ENCODE peak calls at places on chromosomes 3 and 15, in four cellular contexts. T is sigmoid colon, F is esophagus muscularis mucosa, H is ovary. G is an unnamed sample.

GRCh38 chr3:146523536-146523935 is 20.9 kb downstream of the PLSCR1 start:
- DNase-seq in T (no peak), F (no peak), H (no peak), G (no peak)

GRCh38 chr3:111539351-111540331 is 2.4 kb upstream of the CD96 start:
- DNase-seq in T (no peak), F (no peak), H (peak; percentile 45), G (peak; percentile 63)

GRCh38 chr15:47505712-47506542 is 211.4 kb upstream of the SEMA6D start:
- DNase-seq in T (no peak), F (peak; percentile 72), H (no peak), G (no peak)

GRCh38 chr3:58471025-58471887 is 20.6 kb upstream of the KCTD6 start:
- DNase-seq in T (no peak), F (no peak), H (no peak), G (peak; percentile 64)

GRCh38 chr15:100170673-100171210 is 171.0 kb downstream of the ADAMTS17 start:
- DNase-seq in T (no peak), F (no peak), H (no peak), G (no peak)

GRCh38 chr15:70879386-70879785 is 12.8 kb downstream of the THAP10 start:
- DNase-seq in T (no peak), F (no peak), H (no peak), G (no peak)

GRCh38 chr3:46662771-46663551 is 30.5 kb downstream of the ALS2CL start:
- DNase-seq in T (peak; percentile 68), F (no peak), H (peak; percentile 30), G (peak; percentile 18)

GRCh38 chr3:146221276-146221675 is 29.6 kb downstream of the PLSCR4 start:
- DNase-seq in T (no peak), F (no peak), H (no peak), G (no peak)

GRCh38 chr15:42007386-42007785 is 13.5 kb downstream of the PLA2G4E start:
- DNase-seq in T (no peak), F (no peak), H (no peak), G (no peak)

GRCh38 chr15:28125673-28126651 is 26.8 kb upstream of the OCA2 start:
- DNase-seq in T (no peak), F (no peak), H (no peak), G (no peak)

DNA sequence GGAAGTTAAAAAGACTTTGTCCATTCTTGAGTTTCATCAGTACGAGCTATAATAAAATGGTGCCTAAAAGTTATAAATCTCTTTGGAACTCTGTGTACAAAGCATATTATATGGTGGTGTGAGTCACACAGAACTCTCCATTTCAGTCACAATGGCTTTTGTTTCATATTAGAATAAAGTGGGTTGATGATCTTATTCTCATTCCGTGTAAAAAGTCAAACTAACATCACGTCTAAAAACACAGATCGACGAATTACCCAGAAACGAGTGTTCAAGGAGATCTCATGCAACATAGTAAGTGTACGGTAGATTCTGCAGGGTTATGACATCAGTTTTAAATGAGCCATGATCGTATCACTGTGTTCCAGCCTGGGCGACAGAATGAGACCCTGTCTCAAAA is 122.4 kb downstream of the FOXP1 start:
- DNase-seq in T (no peak), F (no peak), H (no peak), G (no peak)
- H3K4me1 ChIP-seq in T (peaks cover 5% of the 10 kb centered on the region), F (peaks cover 51% of the 10 kb centered on the region), H (peaks cover 2% of the 10 kb centered on the region), G (peaks cover 3% of the 10 kb centered on the region)

GRCh38 chr15:66747223-66747622 is 45.2 kb downstream of the SMAD6 start:
- DNase-seq in T (peak; percentile 60), F (no peak), H (no peak), G (no peak)

GRCh38 chr15:66749841-66750575 is 48.0 kb downstream of the SMAD6 start:
- DNase-seq in T (peak; percentile 30), F (no peak), H (no peak), G (no peak)

GRCh38 chr15:66747866-66748265 is 45.8 kb downstream of the SMAD6 start:
- DNase-seq in T (no peak), F (no peak), H (no peak), G (no peak)

GRCh38 chr15:66746231-66746605 is 44.2 kb downstream of the SMAD6 start:
- DNase-seq in T (peak; percentile 44), F (no peak), H (no peak), G (no peak)

GRCh38 chr15:66748320-66748779 is 46.3 kb downstream of the SMAD6 start:
- DNase-seq in T (no peak), F (no peak), H (no peak), G (no peak)
- TF ChIP-seq EP300 in T (no peak), F (no peak), H (no peak), G (no peak)

DNA sequence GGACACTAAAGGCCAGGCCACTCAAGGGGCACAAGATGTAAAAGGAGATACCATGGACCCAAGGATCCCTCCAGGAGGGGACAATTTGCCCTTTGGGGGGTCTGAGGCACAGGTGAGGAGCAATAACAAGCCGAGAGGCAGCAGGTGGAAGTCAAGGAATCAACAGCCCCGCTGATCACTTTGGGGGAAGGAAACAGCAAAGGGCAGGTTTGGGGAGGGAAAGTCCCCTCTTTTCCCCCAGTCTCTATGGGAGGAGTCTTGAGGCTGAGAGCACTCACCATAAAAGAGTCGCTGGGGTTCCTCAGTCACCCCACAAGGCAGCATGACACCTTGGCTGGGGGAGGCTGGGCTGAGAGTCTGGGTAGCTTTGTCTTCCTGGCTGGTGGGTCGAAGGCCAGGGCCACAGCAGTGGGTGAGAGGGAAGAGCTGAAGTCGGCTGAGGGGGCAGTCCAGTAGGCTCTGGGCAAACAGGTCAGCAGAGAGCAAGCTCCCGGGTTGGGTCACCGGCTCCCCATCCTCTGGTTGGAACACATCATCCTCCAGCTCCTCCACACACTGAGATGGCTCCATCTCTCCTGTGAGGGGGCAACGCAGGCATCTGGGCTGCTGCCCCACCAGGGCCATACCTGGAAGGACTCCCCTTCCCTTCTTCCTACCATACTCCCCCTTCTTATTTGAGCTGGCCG is 3.0 kb downstream of the BMF start:
- DNase-seq in T (no peak), F (no peak), H (no peak), G (no peak)
- H3K4me1 ChIP-seq in T (peaks cover 72% of the 10 kb centered on the region), F (peaks cover 84% of the 10 kb centered on the region), H (peaks cover 45% of the 10 kb centered on the region), G (peaks cover 86% of the 10 kb centered on the region)

GRCh38 chr3:45124956-45125355 is 21.2 kb downstream of the CDCP1 start:
- DNase-seq in T (no peak), F (no peak), H (no peak), G (no peak)

GRCh38 chr3:45120615-45121158 is 25.5 kb downstream of the CDCP1 start:
- DNase-seq in T (no peak), F (no peak), H (no peak), G (no peak)

GRCh38 chr3:45123841-45124269 is 22.3 kb downstream of the CDCP1 start:
- DNase-seq in T (no peak), F (no peak), H (no peak), G (no peak)

GRCh38 chr3:45124379-45124778 is 21.8 kb downstream of the CDCP1 start:
- DNase-seq in T (no peak), F (no peak), H (no peak), G (no peak)

GRCh38 chr3:45123030-45123429 is 23.1 kb downstream of the CDCP1 start:
- DNase-seq in T (no peak), F (no peak), H (no peak), G (no peak)
- TF ChIP-seq EP300 in T (no peak), F (no peak), H (no peak), G (no peak)

G was measured in transverse colon.